ENCODE peak calls at places on chromosomes 11 and 22, in eight cellular contexts. One of them, this sample, is unnamed.

GRCh38 chr11:119590651-119591308 is 138.2 kb downstream of the NECTIN1 start:
- DNase-seq in K562: no peak
- DNase-seq in transverse colon: no peak
- DNase-seq in esophagus muscularis mucosa: no peak
- DNase-seq in A549: peak; percentile 21
- DNase-seq in GM12878: no peak
- DNase-seq in ovary: no peak
- DNase-seq in stomach: peak; percentile 45
- DNase-seq in this sample: no peak

GRCh38 chr11:78857688-78858087 is 283.0 kb upstream of the NARS2 start:
- DNase-seq in stomach: no peak
- DNase-seq in esophagus muscularis mucosa: no peak
- DNase-seq in K562: no peak
- DNase-seq in ovary: no peak
- DNase-seq in transverse colon: no peak
- DNase-seq in A549: no peak
- DNase-seq in GM12878: no peak
- DNase-seq in this sample: no peak

GRCh38 chr11:59666969-59667368 is 1.9 kb downstream of the PATL1 start:
- DNase-seq in transverse colon: no peak
- DNase-seq in GM12878: no peak
- DNase-seq in K562: no peak
- DNase-seq in stomach: no peak
- DNase-seq in esophagus muscularis mucosa: no peak
- DNase-seq in ovary: no peak
- DNase-seq in A549: no peak
- DNase-seq in this sample: no peak

GRCh38 chr11:1107316-1108245 is 32.9 kb downstream of the MUC2 start:
- DNase-seq in stomach: no peak
- DNase-seq in K562: no peak
- DNase-seq in GM12878: no peak
- DNase-seq in esophagus muscularis mucosa: no peak
- DNase-seq in A549: no peak
- DNase-seq in transverse colon: no peak
- DNase-seq in ovary: no peak
- DNase-seq in this sample: no peak

GRCh38 chr11:112613051-112613972 is 347.9 kb upstream of the NCAM1 start:
- DNase-seq in GM12878: no peak
- DNase-seq in stomach: no peak
- DNase-seq in ovary: no peak
- DNase-seq in esophagus muscularis mucosa: no peak
- DNase-seq in A549: no peak
- DNase-seq in K562: no peak
- DNase-seq in transverse colon: no peak
- DNase-seq in this sample: no peak

GRCh38 chr11:79520086-79520485 is 79.3 kb upstream of the TENM4 start:
- DNase-seq in A549: no peak
- DNase-seq in stomach: no peak
- DNase-seq in transverse colon: no peak
- DNase-seq in ovary: no peak
- DNase-seq in GM12878: no peak
- DNase-seq in esophagus muscularis mucosa: no peak
- DNase-seq in K562: no peak
- DNase-seq in this sample: no peak

GRCh38 chr11:112318661-112319060 is 58.0 kb upstream of the PLET1 start:
- DNase-seq in esophagus muscularis mucosa: no peak
- DNase-seq in GM12878: no peak
- DNase-seq in A549: no peak
- DNase-seq in K562: no peak
- DNase-seq in transverse colon: no peak
- DNase-seq in ovary: no peak
- DNase-seq in stomach: no peak
- DNase-seq in this sample: no peak

GRCh38 chr11:17929171-17929570 is 83.7 kb downstream of the SERGEF start:
- DNase-seq in ovary: no peak
- DNase-seq in stomach: no peak
- DNase-seq in transverse colon: no peak
- DNase-seq in A549: no peak
- DNase-seq in K562: no peak
- DNase-seq in GM12878: no peak
- DNase-seq in esophagus muscularis mucosa: no peak
- DNase-seq in this sample: no peak

GRCh38 chr11:19632435-19632834 is 80.2 kb upstream of the NAV2 start:
- DNase-seq in GM12878: no peak
- DNase-seq in esophagus muscularis mucosa: no peak
- DNase-seq in stomach: no peak
- DNase-seq in K562: no peak
- DNase-seq in ovary: no peak
- DNase-seq in transverse colon: no peak
- DNase-seq in A549: no peak
- DNase-seq in this sample: no peak

GRCh38 chr11:27973851-27974536 is 134.0 kb downstream of the KIF18A start:
- DNase-seq in A549: no peak
- DNase-seq in GM12878: no peak
- DNase-seq in transverse colon: no peak
- DNase-seq in stomach: no peak
- DNase-seq in K562: no peak
- DNase-seq in esophagus muscularis mucosa: no peak
- DNase-seq in ovary: no peak
- DNase-seq in this sample: no peak

GRCh38 chr11:61783717-61784505 is 8.5 kb downstream of the TMEM258 start:
- DNase-seq in A549: no peak
- DNase-seq in esophagus muscularis mucosa: no peak
- DNase-seq in GM12878: no peak
- DNase-seq in ovary: no peak
- DNase-seq in K562: no peak
- DNase-seq in transverse colon: no peak
- DNase-seq in stomach: no peak
- DNase-seq in this sample: no peak

GRCh38 chr11:35464308-35464707 is 45.0 kb upstream of the SLC1A2 start:
- DNase-seq in stomach: no peak
- DNase-seq in GM12878: no peak
- DNase-seq in ovary: no peak
- DNase-seq in esophagus muscularis mucosa: peak; percentile 42
- DNase-seq in transverse colon: no peak
- DNase-seq in K562: no peak
- DNase-seq in A549: no peak
- DNase-seq in this sample: no peak

GRCh38 chr11:61270354-61271070 is 24.6 kb downstream of the VWCE start:
- DNase-seq in transverse colon: no peak
- DNase-seq in ovary: no peak
- DNase-seq in GM12878: no peak
- DNase-seq in A549: no peak
- DNase-seq in stomach: no peak
- DNase-seq in K562: no peak
- DNase-seq in esophagus muscularis mucosa: no peak
- DNase-seq in this sample: no peak

GRCh38 chr11:17351510-17352176 is at the start of gene NCR3LG1:
- DNase-seq in esophagus muscularis mucosa: peak; percentile 92
- DNase-seq in A549: peak; percentile 45
- DNase-seq in transverse colon: peak; percentile 85
- DNase-seq in ovary: peak; percentile 79
- DNase-seq in GM12878: no peak
- DNase-seq in stomach: peak; percentile 68
- DNase-seq in K562: peak; percentile 69
- DNase-seq in this sample: peak; percentile 86

DNA sequence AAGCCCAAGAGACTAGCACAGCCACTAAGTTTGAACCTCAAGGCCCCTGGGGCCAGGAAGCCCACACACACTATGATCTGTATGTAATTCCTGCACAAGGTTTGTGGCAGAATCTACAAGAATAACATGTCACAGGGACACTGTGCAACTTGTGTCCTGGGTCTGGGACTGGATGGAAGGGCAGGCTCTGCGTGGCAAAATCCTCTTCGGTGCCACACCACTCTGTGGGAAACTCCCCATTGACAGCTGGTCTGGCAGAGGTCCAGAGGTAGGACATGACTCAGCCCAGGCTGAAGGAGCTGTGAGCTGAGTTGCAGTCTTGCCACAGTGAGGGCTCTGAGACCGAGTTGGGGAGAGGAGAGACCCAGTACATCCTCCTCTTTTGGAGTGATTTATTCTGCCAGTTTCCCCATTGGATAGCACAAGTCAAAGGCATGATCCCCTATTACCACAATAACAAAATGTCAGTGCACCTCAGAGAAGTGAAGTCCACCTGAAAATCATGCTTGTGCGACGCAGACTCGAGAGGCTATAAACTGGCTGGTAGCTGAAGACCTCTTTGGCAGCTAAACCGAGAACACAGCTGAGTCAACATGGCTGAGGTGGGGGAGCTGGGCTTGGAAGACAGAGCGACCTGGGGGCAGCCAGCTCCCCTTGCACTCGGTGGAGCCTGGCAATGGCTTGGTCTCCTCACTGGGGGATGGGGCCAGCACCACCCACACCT is 23.3 kb upstream of the SERPIND1 start:
- DNase-seq in transverse colon: peak; percentile 38
- DNase-seq in esophagus muscularis mucosa: no peak
- DNase-seq in A549: peak; percentile 25
- DNase-seq in K562: peak; percentile 77
- DNase-seq in GM12878: peak; percentile 59
- DNase-seq in stomach: peak; percentile 50
- DNase-seq in ovary: peak; percentile 45
- DNase-seq in this sample: peak; percentile 77
- TF ChIP-seq EP300 in transverse colon: no peak
- TF ChIP-seq EP300 in esophagus muscularis mucosa: no peak
- TF ChIP-seq EP300 in A549: no peak
- TF ChIP-seq EP300 in K562: no peak
- TF ChIP-seq EP300 in GM12878: no peak
- TF ChIP-seq EP300 in stomach: no peak
- TF ChIP-seq EP300 in ovary: no peak
- TF ChIP-seq EP300 in this sample: no peak

DNA sequence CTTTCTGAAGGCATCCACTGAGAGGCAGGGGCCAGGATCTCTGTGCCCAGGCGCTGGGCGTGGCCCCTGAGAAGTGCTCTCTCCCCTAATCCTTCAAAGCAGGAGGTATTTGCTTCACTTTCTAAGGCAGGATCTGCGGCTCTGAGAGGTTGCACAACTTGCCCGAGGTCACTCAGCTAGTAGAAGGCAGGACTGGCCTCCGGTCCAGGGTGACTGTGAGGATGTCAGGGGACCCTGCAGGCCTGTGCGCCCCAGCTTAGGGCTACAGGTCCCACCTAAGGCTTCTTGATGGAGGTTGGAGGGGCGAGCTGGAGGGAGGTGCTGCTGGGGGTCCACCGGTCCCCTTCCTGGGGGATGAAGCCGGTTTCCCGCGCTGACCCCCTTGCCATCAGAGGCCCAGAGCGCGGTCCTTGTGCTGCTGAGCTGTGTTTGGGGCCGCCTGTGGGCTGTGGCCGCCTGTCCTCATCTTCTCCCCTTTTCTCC is 979 bp downstream of the SMIM38 start:
- DNase-seq in A549: no peak
- DNase-seq in K562: peak; percentile 55
- DNase-seq in GM12878: no peak
- DNase-seq in transverse colon: no peak
- DNase-seq in ovary: no peak
- DNase-seq in stomach: no peak
- DNase-seq in esophagus muscularis mucosa: no peak
- DNase-seq in this sample: no peak
- TF ChIP-seq EP300 in A549: no peak
- TF ChIP-seq EP300 in K562: no peak
- TF ChIP-seq EP300 in GM12878: no peak
- TF ChIP-seq EP300 in transverse colon: no peak
- TF ChIP-seq EP300 in ovary: no peak
- TF ChIP-seq EP300 in stomach: no peak
- TF ChIP-seq EP300 in esophagus muscularis mucosa: no peak
- TF ChIP-seq EP300 in this sample: no peak

DNA sequence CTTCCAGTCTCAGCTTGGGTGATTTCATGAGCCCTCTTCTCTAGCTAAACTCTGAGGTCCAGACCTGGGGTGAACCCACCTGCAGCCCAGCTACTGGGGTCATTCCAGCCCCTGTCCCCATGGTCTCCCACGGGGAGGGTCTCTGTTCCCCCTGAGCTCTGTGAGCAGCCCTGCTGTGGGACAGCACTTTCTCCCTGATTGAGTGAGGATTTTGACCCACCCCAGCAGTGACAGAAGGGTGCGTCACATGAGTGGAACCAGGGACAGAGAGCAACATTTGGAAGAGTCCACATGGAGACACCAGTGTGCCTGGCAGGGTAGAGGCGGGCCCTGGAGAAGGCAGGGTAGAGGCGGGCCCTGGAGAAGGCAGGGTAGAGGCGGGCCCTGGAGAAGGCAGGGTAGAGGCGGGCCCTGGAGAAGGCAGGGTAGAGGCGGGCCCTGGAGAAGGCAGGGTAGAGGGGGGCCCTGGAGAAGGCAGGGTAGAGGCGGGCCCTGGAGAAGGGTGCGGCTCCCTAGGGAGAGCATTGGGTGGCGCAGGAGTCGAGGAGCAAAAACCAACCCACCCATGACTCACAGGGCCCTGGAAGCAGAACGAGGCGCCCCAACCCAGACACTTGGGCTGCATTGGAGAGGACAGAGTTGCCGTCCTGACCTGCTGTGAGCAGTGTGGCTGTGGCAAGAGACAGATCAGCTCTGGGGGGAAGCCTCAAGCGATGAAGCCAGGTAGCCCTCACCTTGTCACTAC is 227.7 kb upstream of the B3GAT1 start:
- DNase-seq in esophagus muscularis mucosa: no peak
- DNase-seq in A549: no peak
- DNase-seq in GM12878: no peak
- DNase-seq in transverse colon: peak; percentile 64
- DNase-seq in K562: no peak
- DNase-seq in ovary: no peak
- DNase-seq in stomach: peak; percentile 62
- DNase-seq in this sample: no peak
- TF ChIP-seq EP300 in esophagus muscularis mucosa: no peak
- TF ChIP-seq EP300 in A549: no peak
- TF ChIP-seq EP300 in GM12878: no peak
- TF ChIP-seq EP300 in transverse colon: no peak
- TF ChIP-seq EP300 in K562: no peak
- TF ChIP-seq EP300 in ovary: no peak
- TF ChIP-seq EP300 in stomach: no peak
- TF ChIP-seq EP300 in this sample: no peak

GRCh38 chr22:44145544-44145943 is 35.2 kb upstream of the PARVG start:
- DNase-seq in A549: no peak
- DNase-seq in GM12878: no peak
- DNase-seq in transverse colon: no peak
- DNase-seq in K562: no peak
- DNase-seq in ovary: no peak
- DNase-seq in esophagus muscularis mucosa: no peak
- DNase-seq in stomach: no peak
- DNase-seq in this sample: peak; percentile 84
- TF ChIP-seq EP300 in A549: no peak
- TF ChIP-seq EP300 in GM12878: no peak
- TF ChIP-seq EP300 in transverse colon: no peak
- TF ChIP-seq EP300 in K562: no peak
- TF ChIP-seq EP300 in ovary: no peak
- TF ChIP-seq EP300 in esophagus muscularis mucosa: no peak
- TF ChIP-seq EP300 in stomach: peak; percentile 25
- TF ChIP-seq EP300 in this sample: peak; percentile 65

This sample was measured in sigmoid colon.